ENCODE peak calls at places on chromosome 15, in seven cellular contexts. One of them, this sample, is unnamed.

GRCh38 chr15:56759450-56759845 is 26.1 kb upstream of the ZNF280D start:
- DNase-seq in kidney epithelial cell: no peak
- DNase-seq in GM12865: no peak
- DNase-seq in fibroblast of lung: peak
- DNase-seq in lung: peak
- DNase-seq in thyroid gland: peak
- DNase-seq in MG63: peak
- DNase-seq in this sample: peak

GRCh38 chr15:70690491-70691281 is 72.7 kb downstream of the UACA start:
- DNase-seq in fibroblast of lung: no peak
- DNase-seq in thyroid gland: no peak
- DNase-seq in GM12865: no peak
- DNase-seq in lung: no peak
- DNase-seq in kidney epithelial cell: no peak
- DNase-seq in MG63: no peak
- DNase-seq in this sample: no peak

GRCh38 chr15:89575656-89576416 is 567 bp downstream of the TICRR start:
- DNase-seq in fibroblast of lung: no peak
- DNase-seq in MG63: peak
- DNase-seq in GM12865: peak
- DNase-seq in lung: no peak
- DNase-seq in kidney epithelial cell: no peak
- DNase-seq in thyroid gland: no peak
- DNase-seq in this sample: no peak

GRCh38 chr15:49135893-49136292 is 19.5 kb downstream of the COPS2 start:
- DNase-seq in thyroid gland: no peak
- DNase-seq in GM12865: no peak
- DNase-seq in fibroblast of lung: peak
- DNase-seq in MG63: no peak
- DNase-seq in lung: no peak
- DNase-seq in kidney epithelial cell: peak
- DNase-seq in this sample: peak

GRCh38 chr15:58334803-58335202 is 97.0 kb upstream of the LIPC start:
- DNase-seq in GM12865: no peak
- DNase-seq in fibroblast of lung: no peak
- DNase-seq in kidney epithelial cell: no peak
- DNase-seq in MG63: no peak
- DNase-seq in lung: no peak
- DNase-seq in thyroid gland: no peak
- DNase-seq in this sample: no peak

GRCh38 chr15:93150910-93151309 is 61.9 kb upstream of the RGMA start:
- DNase-seq in lung: no peak
- DNase-seq in GM12865: no peak
- DNase-seq in thyroid gland: no peak
- DNase-seq in kidney epithelial cell: no peak
- DNase-seq in fibroblast of lung: no peak
- DNase-seq in MG63: no peak
- DNase-seq in this sample: no peak

GRCh38 chr15:61339526-61339925 is 110.4 kb upstream of the RORA start:
- DNase-seq in MG63: no peak
- DNase-seq in GM12865: no peak
- DNase-seq in thyroid gland: no peak
- DNase-seq in fibroblast of lung: no peak
- DNase-seq in kidney epithelial cell: no peak
- DNase-seq in lung: no peak
- DNase-seq in this sample: no peak

GRCh38 chr15:58988011-58988785 is 735 bp downstream of the RNF111 start:
- DNase-seq in thyroid gland: peak
- DNase-seq in kidney epithelial cell: no peak
- DNase-seq in GM12865: peak
- DNase-seq in fibroblast of lung: peak
- DNase-seq in lung: peak
- DNase-seq in MG63: peak
- DNase-seq in this sample: no peak

GRCh38 chr15:75921732-75922703 is 18.3 kb downstream of the FBXO22 start:
- DNase-seq in fibroblast of lung: peak
- DNase-seq in thyroid gland: no peak
- DNase-seq in MG63: peak
- DNase-seq in kidney epithelial cell: no peak
- DNase-seq in GM12865: peak
- DNase-seq in lung: peak
- DNase-seq in this sample: no peak

GRCh38 chr15:43067717-43068461 is 37.9 kb downstream of the UBR1 start:
- DNase-seq in fibroblast of lung: peak
- DNase-seq in thyroid gland: no peak
- DNase-seq in MG63: peak
- DNase-seq in lung: no peak
- DNase-seq in kidney epithelial cell: no peak
- DNase-seq in GM12865: peak
- DNase-seq in this sample: no peak

GRCh38 chr15:38257676-38258075 is 5.0 kb downstream of the SPRED1 start:
- DNase-seq in fibroblast of lung: no peak
- DNase-seq in thyroid gland: no peak
- DNase-seq in GM12865: no peak
- DNase-seq in lung: no peak
- DNase-seq in kidney epithelial cell: no peak
- DNase-seq in MG63: no peak
- DNase-seq in this sample: no peak
- H3K4me3 ChIP-seq in fibroblast of lung: peak
- H3K4me3 ChIP-seq in thyroid gland: no peak
- H3K4me3 ChIP-seq in GM12865: no peak
- H3K4me3 ChIP-seq in lung: no peak
- H3K4me3 ChIP-seq in kidney epithelial cell: no peak
- H3K4me3 ChIP-seq in MG63: no peak
- H3K4me3 ChIP-seq in this sample: no peak

GRCh38 chr15:52652286-52652685 is 26.9 kb downstream of the ATOSA start:
- DNase-seq in lung: no peak
- DNase-seq in GM12865: no peak
- DNase-seq in kidney epithelial cell: no peak
- DNase-seq in fibroblast of lung: no peak
- DNase-seq in thyroid gland: no peak
- DNase-seq in MG63: no peak
- DNase-seq in this sample: no peak
- H3K4me3 ChIP-seq in lung: no peak
- H3K4me3 ChIP-seq in GM12865: no peak
- H3K4me3 ChIP-seq in kidney epithelial cell: no peak
- H3K4me3 ChIP-seq in fibroblast of lung: peak
- H3K4me3 ChIP-seq in thyroid gland: no peak
- H3K4me3 ChIP-seq in MG63: peak
- H3K4me3 ChIP-seq in this sample: no peak

GRCh38 chr15:64379216-64379960 is 1.9 kb downstream of the PCLAF start:
- DNase-seq in lung: no peak
- DNase-seq in fibroblast of lung: no peak
- DNase-seq in kidney epithelial cell: no peak
- DNase-seq in thyroid gland: no peak
- DNase-seq in MG63: no peak
- DNase-seq in GM12865: no peak
- DNase-seq in this sample: no peak
- H3K4me3 ChIP-seq in lung: no peak
- H3K4me3 ChIP-seq in fibroblast of lung: peak
- H3K4me3 ChIP-seq in kidney epithelial cell: peak
- H3K4me3 ChIP-seq in thyroid gland: no peak
- H3K4me3 ChIP-seq in MG63: peak
- H3K4me3 ChIP-seq in GM12865: peak
- H3K4me3 ChIP-seq in this sample: no peak

GRCh38 chr15:45118131-45118588 is 4.0 kb downstream of the DUOXA2 start:
- DNase-seq in fibroblast of lung: peak
- DNase-seq in GM12865: peak
- DNase-seq in kidney epithelial cell: peak
- DNase-seq in lung: peak
- DNase-seq in thyroid gland: peak
- DNase-seq in MG63: peak
- DNase-seq in this sample: peak
- H3K4me3 ChIP-seq in fibroblast of lung: no peak
- H3K4me3 ChIP-seq in GM12865: no peak
- H3K4me3 ChIP-seq in kidney epithelial cell: no peak
- H3K4me3 ChIP-seq in lung: no peak
- H3K4me3 ChIP-seq in thyroid gland: no peak
- H3K4me3 ChIP-seq in MG63: no peak
- H3K4me3 ChIP-seq in this sample: no peak

GRCh38 chr15:96321422-96322391 is 8.8 kb upstream of the NR2F2 start:
- DNase-seq in MG63: no peak
- DNase-seq in lung: no peak
- DNase-seq in thyroid gland: no peak
- DNase-seq in fibroblast of lung: peak
- DNase-seq in kidney epithelial cell: no peak
- DNase-seq in GM12865: no peak
- DNase-seq in this sample: no peak

GRCh38 chr15:96324192-96324895 is 6.2 kb upstream of the NR2F2 start:
- DNase-seq in thyroid gland: no peak
- DNase-seq in kidney epithelial cell: no peak
- DNase-seq in lung: no peak
- DNase-seq in MG63: no peak
- DNase-seq in fibroblast of lung: peak
- DNase-seq in GM12865: no peak
- DNase-seq in this sample: no peak

GRCh38 chr15:96323250-96324162 is 7.0 kb upstream of the NR2F2 start:
- DNase-seq in GM12865: no peak
- DNase-seq in lung: no peak
- DNase-seq in fibroblast of lung: peak
- DNase-seq in kidney epithelial cell: no peak
- DNase-seq in thyroid gland: no peak
- DNase-seq in MG63: no peak
- DNase-seq in this sample: no peak

GRCh38 chr15:96320703-96321421 is 9.6 kb upstream of the NR2F2 start:
- DNase-seq in GM12865: no peak
- DNase-seq in MG63: no peak
- DNase-seq in fibroblast of lung: peak
- DNase-seq in lung: no peak
- DNase-seq in kidney epithelial cell: no peak
- DNase-seq in thyroid gland: no peak
- DNase-seq in this sample: no peak

DNA sequence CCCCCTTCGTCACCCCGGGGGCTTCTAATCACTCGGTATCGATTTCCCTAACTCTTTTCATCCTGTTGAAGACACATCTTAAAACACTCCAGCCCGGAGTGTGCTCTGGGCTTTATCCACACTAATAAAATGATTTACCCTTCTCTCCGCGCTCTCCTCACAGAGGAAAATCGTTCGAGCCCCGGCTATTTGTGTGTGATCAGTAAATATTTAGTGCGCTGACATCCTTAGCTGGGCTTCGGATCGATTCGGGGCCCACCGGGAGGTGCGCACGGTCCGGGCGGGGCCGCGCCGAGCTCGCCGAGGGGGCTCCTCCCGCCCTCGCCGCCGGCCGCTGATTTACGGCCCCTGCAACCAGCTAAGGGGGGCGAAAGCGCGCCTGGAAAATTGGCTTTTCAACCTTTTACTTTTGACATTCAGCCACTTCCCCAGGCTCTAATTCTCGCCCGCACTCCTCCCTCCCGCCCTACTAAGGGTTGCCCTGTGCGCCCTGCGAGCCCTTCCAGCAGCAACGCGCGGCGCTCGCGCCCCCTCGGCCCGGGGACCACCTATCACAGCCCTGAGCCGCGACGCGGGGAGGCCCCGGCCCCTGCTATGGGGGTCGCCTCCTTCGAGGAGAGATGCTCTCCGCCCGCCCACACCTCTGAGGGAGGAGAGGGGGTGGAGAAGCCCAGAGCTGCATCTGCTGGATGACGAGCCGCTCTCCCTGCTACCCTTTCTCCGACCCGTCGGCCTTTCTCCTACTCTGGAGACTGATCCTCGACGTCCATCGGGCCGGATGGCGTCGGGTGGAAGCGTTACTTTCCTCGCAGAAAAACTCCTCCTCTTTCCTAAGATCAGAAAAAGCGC is 7.9 kb upstream of the NR2F2 start:
- DNase-seq in lung: no peak
- DNase-seq in MG63: no peak
- DNase-seq in thyroid gland: no peak
- DNase-seq in fibroblast of lung: peak
- DNase-seq in GM12865: no peak
- DNase-seq in kidney epithelial cell: no peak
- DNase-seq in this sample: no peak
- H3K4me3 ChIP-seq in lung: peak
- H3K4me3 ChIP-seq in MG63: peak
- H3K4me3 ChIP-seq in thyroid gland: no peak
- H3K4me3 ChIP-seq in fibroblast of lung: peak
- H3K4me3 ChIP-seq in GM12865: no peak
- H3K4me3 ChIP-seq in kidney epithelial cell: peak
- H3K4me3 ChIP-seq in this sample: peak

GRCh38 chr15:73989001-73989798 is 2.9 kb downstream of the STOML1 start:
- DNase-seq in thyroid gland: no peak
- DNase-seq in GM12865: no peak
- DNase-seq in fibroblast of lung: peak
- DNase-seq in kidney epithelial cell: no peak
- DNase-seq in lung: no peak
- DNase-seq in MG63: peak
- DNase-seq in this sample: no peak
- H3K4me3 ChIP-seq in thyroid gland: no peak
- H3K4me3 ChIP-seq in GM12865: no peak
- H3K4me3 ChIP-seq in fibroblast of lung: no peak
- H3K4me3 ChIP-seq in kidney epithelial cell: no peak
- H3K4me3 ChIP-seq in lung: no peak
- H3K4me3 ChIP-seq in MG63: no peak
- H3K4me3 ChIP-seq in this sample: no peak

DNA sequence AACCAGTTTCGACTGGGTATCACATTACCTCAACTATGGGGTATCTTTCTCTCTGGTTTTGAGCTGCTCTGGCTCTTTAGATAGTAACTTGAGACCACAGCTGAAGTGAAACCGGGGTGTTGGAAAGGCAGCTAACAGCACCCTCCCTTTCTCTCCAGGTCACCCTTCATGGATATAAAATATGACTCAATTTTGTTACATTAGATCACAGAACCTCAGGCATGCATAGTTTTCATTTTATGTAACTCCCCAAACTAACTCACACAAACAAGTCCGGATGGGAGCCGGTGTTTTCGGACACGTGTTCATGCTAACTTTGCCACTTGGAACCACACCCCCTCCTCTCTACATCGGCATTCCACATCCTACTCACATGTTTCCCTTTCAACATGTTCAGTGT is 90.7 kb downstream of the NR2F2 start:
- DNase-seq in lung: no peak
- DNase-seq in GM12865: no peak
- DNase-seq in kidney epithelial cell: no peak
- DNase-seq in MG63: peak
- DNase-seq in thyroid gland: no peak
- DNase-seq in fibroblast of lung: peak
- DNase-seq in this sample: peak
- H3K4me3 ChIP-seq in lung: no peak
- H3K4me3 ChIP-seq in GM12865: no peak
- H3K4me3 ChIP-seq in kidney epithelial cell: no peak
- H3K4me3 ChIP-seq in MG63: no peak
- H3K4me3 ChIP-seq in thyroid gland: no peak
- H3K4me3 ChIP-seq in fibroblast of lung: no peak
- H3K4me3 ChIP-seq in this sample: no peak

This sample was measured in BJ.